ENCODE peak calls at places on chromosomes 4 and X, in seven cellular contexts. One of them, this sample, is unnamed.

GRCh38 chr4:145231906-145232700 is 51.7 kb upstream of the OTUD4 start:
- DNase-seq in naive thymus-derived CD4-positive, alpha-beta T cell: no peak
- DNase-seq in pancreas: no peak
- DNase-seq in GM23248: peak; percentile 79
- DNase-seq in A549: no peak
- DNase-seq in SK-N-SH: no peak
- DNase-seq in foreskin fibroblast: peak; percentile 47
- DNase-seq in this sample: no peak

GRCh38 chr4:40361338-40361737 is 26.2 kb downstream of the CHRNA9 start:
- DNase-seq in pancreas: no peak
- DNase-seq in GM23248: no peak
- DNase-seq in foreskin fibroblast: no peak
- DNase-seq in A549: no peak
- DNase-seq in naive thymus-derived CD4-positive, alpha-beta T cell: no peak
- DNase-seq in SK-N-SH: no peak
- DNase-seq in this sample: no peak

GRCh38 chr4:6189511-6189910 is 10.8 kb downstream of the JAKMIP1 start:
- DNase-seq in SK-N-SH: no peak
- DNase-seq in naive thymus-derived CD4-positive, alpha-beta T cell: no peak
- DNase-seq in A549: no peak
- DNase-seq in pancreas: no peak
- DNase-seq in GM23248: no peak
- DNase-seq in foreskin fibroblast: no peak
- DNase-seq in this sample: no peak

GRCh38 chrX:42778096-42778495 is at the start of gene PPP1R2C:
- DNase-seq in A549: no peak
- DNase-seq in pancreas: no peak
- DNase-seq in SK-N-SH: no peak
- DNase-seq in GM23248: no peak
- DNase-seq in naive thymus-derived CD4-positive, alpha-beta T cell: peak; percentile 58
- DNase-seq in foreskin fibroblast: no peak
- DNase-seq in this sample: no peak

GRCh38 chrX:1283750-1284149 is 15.1 kb downstream of the CSF2RA start:
- DNase-seq in foreskin fibroblast: no peak
- DNase-seq in SK-N-SH: no peak
- DNase-seq in A549: no peak
- DNase-seq in pancreas: no peak
- DNase-seq in naive thymus-derived CD4-positive, alpha-beta T cell: no peak
- DNase-seq in GM23248: no peak
- DNase-seq in this sample: no peak

GRCh38 chr4:173529505-173530325 is at the start of gene HAND2:
- DNase-seq in pancreas: no peak
- DNase-seq in SK-N-SH: peak; percentile 91
- DNase-seq in A549: peak; percentile 52
- DNase-seq in foreskin fibroblast: peak; percentile 81
- DNase-seq in naive thymus-derived CD4-positive, alpha-beta T cell: no peak
- DNase-seq in GM23248: peak; percentile 97
- DNase-seq in this sample: peak; percentile 63

GRCh38 chrX:40864972-40865371 is 129.6 kb upstream of the MED14 start:
- DNase-seq in foreskin fibroblast: peak; percentile 74
- DNase-seq in GM23248: peak; percentile 79
- DNase-seq in naive thymus-derived CD4-positive, alpha-beta T cell: no peak
- DNase-seq in A549: no peak
- DNase-seq in pancreas: no peak
- DNase-seq in SK-N-SH: no peak
- DNase-seq in this sample: peak; percentile 83

GRCh38 chr4:53094040-53094439 is 231.9 kb downstream of the RASL11B start:
- DNase-seq in foreskin fibroblast: no peak
- DNase-seq in A549: no peak
- DNase-seq in pancreas: no peak
- DNase-seq in naive thymus-derived CD4-positive, alpha-beta T cell: no peak
- DNase-seq in SK-N-SH: no peak
- DNase-seq in GM23248: no peak
- DNase-seq in this sample: no peak

GRCh38 chrX:120560405-120560841 is 339 bp downstream of the CUL4B start:
- DNase-seq in pancreas: peak; percentile 36
- DNase-seq in GM23248: peak; percentile 67
- DNase-seq in foreskin fibroblast: no peak
- DNase-seq in A549: no peak
- DNase-seq in SK-N-SH: no peak
- DNase-seq in naive thymus-derived CD4-positive, alpha-beta T cell: no peak
- DNase-seq in this sample: peak; percentile 44

GRCh38 chr4:184648220-184649025 is 824 bp downstream of the CASP3 start:
- DNase-seq in naive thymus-derived CD4-positive, alpha-beta T cell: peak; percentile 36
- DNase-seq in GM23248: peak; percentile 80
- DNase-seq in pancreas: peak; percentile 72
- DNase-seq in A549: peak; percentile 21
- DNase-seq in foreskin fibroblast: no peak
- DNase-seq in SK-N-SH: peak; percentile 62
- DNase-seq in this sample: peak; percentile 47

GRCh38 chrX:67673741-67674274 is 130.0 kb downstream of the AR start:
- DNase-seq in A549: no peak
- DNase-seq in naive thymus-derived CD4-positive, alpha-beta T cell: no peak
- DNase-seq in SK-N-SH: no peak
- DNase-seq in foreskin fibroblast: no peak
- DNase-seq in GM23248: no peak
- DNase-seq in pancreas: no peak
- DNase-seq in this sample: no peak

GRCh38 chrX:729583-730409 is 99.2 kb downstream of the SHOX start:
- DNase-seq in naive thymus-derived CD4-positive, alpha-beta T cell: peak; percentile 3
- DNase-seq in SK-N-SH: no peak
- DNase-seq in pancreas: no peak
- DNase-seq in GM23248: no peak
- DNase-seq in foreskin fibroblast: no peak
- DNase-seq in A549: no peak
- DNase-seq in this sample: no peak

GRCh38 chr4:186688150-186688943 is 35.3 kb downstream of the FAT1 start:
- DNase-seq in pancreas: no peak
- DNase-seq in naive thymus-derived CD4-positive, alpha-beta T cell: no peak
- DNase-seq in A549: no peak
- DNase-seq in GM23248: no peak
- DNase-seq in SK-N-SH: no peak
- DNase-seq in foreskin fibroblast: no peak
- DNase-seq in this sample: no peak

GRCh38 chr4:76548704-76549103 is 113.7 kb downstream of the SHROOM3 start:
- DNase-seq in A549: no peak
- DNase-seq in GM23248: no peak
- DNase-seq in SK-N-SH: no peak
- DNase-seq in foreskin fibroblast: no peak
- DNase-seq in naive thymus-derived CD4-positive, alpha-beta T cell: no peak
- DNase-seq in pancreas: no peak
- DNase-seq in this sample: no peak

GRCh38 chr4:144709793-144710525 is 64.0 kb downstream of the HHIP start:
- DNase-seq in naive thymus-derived CD4-positive, alpha-beta T cell: no peak
- DNase-seq in foreskin fibroblast: peak; percentile 68
- DNase-seq in A549: peak; percentile 44
- DNase-seq in GM23248: peak; percentile 91
- DNase-seq in SK-N-SH: no peak
- DNase-seq in pancreas: no peak
- DNase-seq in this sample: peak; percentile 25

GRCh38 chr4:93394488-93395185 is 433.9 kb upstream of the ATOH1 start:
- DNase-seq in naive thymus-derived CD4-positive, alpha-beta T cell: no peak
- DNase-seq in GM23248: peak; percentile 40
- DNase-seq in SK-N-SH: no peak
- DNase-seq in A549: no peak
- DNase-seq in foreskin fibroblast: peak; percentile 56
- DNase-seq in pancreas: no peak
- DNase-seq in this sample: no peak

GRCh38 chr4:2593003-2593402 is 56.6 kb downstream of the FAM193A start:
- DNase-seq in SK-N-SH: no peak
- DNase-seq in A549: no peak
- DNase-seq in naive thymus-derived CD4-positive, alpha-beta T cell: no peak
- DNase-seq in pancreas: no peak
- DNase-seq in foreskin fibroblast: no peak
- DNase-seq in GM23248: no peak
- DNase-seq in this sample: no peak

GRCh38 chr4:48194986-48195773 is 61.1 kb upstream of the TXK start:
- DNase-seq in foreskin fibroblast: peak; percentile 88
- DNase-seq in GM23248: no peak
- DNase-seq in pancreas: no peak
- DNase-seq in SK-N-SH: peak; percentile 9
- DNase-seq in naive thymus-derived CD4-positive, alpha-beta T cell: no peak
- DNase-seq in A549: no peak
- DNase-seq in this sample: no peak

GRCh38 chr4:110735691-110736090 is 112.8 kb upstream of the PITX2 start:
- DNase-seq in foreskin fibroblast: no peak
- DNase-seq in pancreas: no peak
- DNase-seq in naive thymus-derived CD4-positive, alpha-beta T cell: no peak
- DNase-seq in GM23248: peak; percentile 20
- DNase-seq in A549: no peak
- DNase-seq in SK-N-SH: no peak
- DNase-seq in this sample: no peak

GRCh38 chrX:57918750-57919436 is 8.6 kb upstream of the ZXDA start:
- DNase-seq in SK-N-SH: peak; percentile 11
- DNase-seq in pancreas: peak; percentile 21
- DNase-seq in GM23248: peak; percentile 55
- DNase-seq in A549: peak; percentile 50
- DNase-seq in naive thymus-derived CD4-positive, alpha-beta T cell: peak; percentile 29
- DNase-seq in foreskin fibroblast: peak; percentile 14
- DNase-seq in this sample: peak; percentile 24

GRCh38 chrX:110450050-110450449 is 91.4 kb downstream of the RTL9 start:
- DNase-seq in pancreas: peak; percentile 72
- DNase-seq in foreskin fibroblast: peak; percentile 36
- DNase-seq in naive thymus-derived CD4-positive, alpha-beta T cell: peak; percentile 50
- DNase-seq in GM23248: peak; percentile 70
- DNase-seq in SK-N-SH: peak; percentile 77
- DNase-seq in A549: peak; percentile 55
- DNase-seq in this sample: peak; percentile 44

GRCh38 chr4:14234330-14234729 is 606.8 kb upstream of the BOD1L1 start:
- DNase-seq in foreskin fibroblast: no peak
- DNase-seq in GM23248: no peak
- DNase-seq in naive thymus-derived CD4-positive, alpha-beta T cell: no peak
- DNase-seq in pancreas: no peak
- DNase-seq in SK-N-SH: no peak
- DNase-seq in A549: no peak
- DNase-seq in this sample: no peak

DNA sequence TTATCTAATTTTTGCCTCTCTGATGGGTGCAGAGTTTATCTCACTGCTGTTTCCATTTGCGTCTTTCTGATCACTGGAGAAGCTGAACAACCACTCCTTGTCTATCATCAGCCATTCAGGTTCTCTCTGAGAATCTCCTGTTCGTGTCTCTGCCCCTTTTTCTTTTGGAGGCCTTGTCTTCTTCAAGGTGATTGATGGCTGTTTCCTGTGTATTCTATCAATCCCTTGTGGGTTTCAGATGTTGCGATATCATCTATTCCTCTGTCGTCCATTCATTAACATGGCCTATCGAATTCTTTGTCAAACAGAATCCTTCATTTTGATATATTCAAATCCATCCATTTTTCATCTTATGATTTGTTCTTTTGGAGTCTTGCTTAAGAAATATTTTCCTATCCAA is 100.3 kb downstream of the FAM53A start:
- DNase-seq in naive thymus-derived CD4-positive, alpha-beta T cell: no peak
- DNase-seq in pancreas: no peak
- DNase-seq in foreskin fibroblast: no peak
- DNase-seq in GM23248: no peak
- DNase-seq in A549: no peak
- DNase-seq in SK-N-SH: no peak
- DNase-seq in this sample: no peak
- H3K4me3 ChIP-seq in naive thymus-derived CD4-positive, alpha-beta T cell: no peak overlapping the region
- H3K4me3 ChIP-seq in pancreas: no peak overlapping the region
- H3K4me3 ChIP-seq in foreskin fibroblast: no peak overlapping the region
- H3K4me3 ChIP-seq in GM23248: no peak overlapping the region
- H3K4me3 ChIP-seq in A549: no peak overlapping the region
- H3K4me3 ChIP-seq in SK-N-SH: no peak overlapping the region
- H3K4me3 ChIP-seq in this sample: no peak overlapping the region

GRCh38 chrX:30887288-30887687 is 1.8 kb downstream of the TAB3 start:
- DNase-seq in GM23248: no peak
- DNase-seq in foreskin fibroblast: no peak
- DNase-seq in A549: no peak
- DNase-seq in naive thymus-derived CD4-positive, alpha-beta T cell: no peak
- DNase-seq in pancreas: no peak
- DNase-seq in SK-N-SH: no peak
- DNase-seq in this sample: no peak
- H3K4me3 ChIP-seq in GM23248: peak overlapping the region; percentile 90
- H3K4me3 ChIP-seq in foreskin fibroblast: no peak overlapping the region
- H3K4me3 ChIP-seq in A549: no peak overlapping the region
- H3K4me3 ChIP-seq in naive thymus-derived CD4-positive, alpha-beta T cell: no peak overlapping the region
- H3K4me3 ChIP-seq in pancreas: no peak overlapping the region
- H3K4me3 ChIP-seq in SK-N-SH: no peak overlapping the region
- H3K4me3 ChIP-seq in this sample: no peak overlapping the region

GRCh38 chrX:128805236-128805635 is 718.1 kb downstream of the SMARCA1 start:
- DNase-seq in SK-N-SH: no peak
- DNase-seq in GM23248: no peak
- DNase-seq in A549: no peak
- DNase-seq in pancreas: no peak
- DNase-seq in naive thymus-derived CD4-positive, alpha-beta T cell: no peak
- DNase-seq in foreskin fibroblast: no peak
- DNase-seq in this sample: no peak
- H3K4me3 ChIP-seq in SK-N-SH: no peak overlapping the region
- H3K4me3 ChIP-seq in GM23248: no peak overlapping the region
- H3K4me3 ChIP-seq in A549: no peak overlapping the region
- H3K4me3 ChIP-seq in pancreas: no peak overlapping the region
- H3K4me3 ChIP-seq in naive thymus-derived CD4-positive, alpha-beta T cell: no peak overlapping the region
- H3K4me3 ChIP-seq in foreskin fibroblast: no peak overlapping the region
- H3K4me3 ChIP-seq in this sample: no peak overlapping the region

GRCh38 chr4:41647368-41647767 is 101.2 kb downstream of the PHOX2B start:
- DNase-seq in A549: no peak
- DNase-seq in foreskin fibroblast: no peak
- DNase-seq in naive thymus-derived CD4-positive, alpha-beta T cell: no peak
- DNase-seq in SK-N-SH: no peak
- DNase-seq in pancreas: no peak
- DNase-seq in GM23248: no peak
- DNase-seq in this sample: no peak

GRCh38 chr4:41646862-41647261 is 101.7 kb downstream of the PHOX2B start:
- DNase-seq in GM23248: peak; percentile 13
- DNase-seq in A549: no peak
- DNase-seq in naive thymus-derived CD4-positive, alpha-beta T cell: no peak
- DNase-seq in foreskin fibroblast: no peak
- DNase-seq in SK-N-SH: no peak
- DNase-seq in pancreas: no peak
- DNase-seq in this sample: no peak

GRCh38 chr4:41645716-41646115 is 102.8 kb downstream of the PHOX2B start:
- DNase-seq in naive thymus-derived CD4-positive, alpha-beta T cell: no peak
- DNase-seq in foreskin fibroblast: no peak
- DNase-seq in SK-N-SH: no peak
- DNase-seq in GM23248: no peak
- DNase-seq in A549: no peak
- DNase-seq in pancreas: no peak
- DNase-seq in this sample: no peak

GRCh38 chr4:41644915-41645295 is 103.6 kb downstream of the PHOX2B start:
- DNase-seq in pancreas: no peak
- DNase-seq in naive thymus-derived CD4-positive, alpha-beta T cell: no peak
- DNase-seq in SK-N-SH: no peak
- DNase-seq in GM23248: no peak
- DNase-seq in A549: no peak
- DNase-seq in foreskin fibroblast: no peak
- DNase-seq in this sample: no peak

DNA sequence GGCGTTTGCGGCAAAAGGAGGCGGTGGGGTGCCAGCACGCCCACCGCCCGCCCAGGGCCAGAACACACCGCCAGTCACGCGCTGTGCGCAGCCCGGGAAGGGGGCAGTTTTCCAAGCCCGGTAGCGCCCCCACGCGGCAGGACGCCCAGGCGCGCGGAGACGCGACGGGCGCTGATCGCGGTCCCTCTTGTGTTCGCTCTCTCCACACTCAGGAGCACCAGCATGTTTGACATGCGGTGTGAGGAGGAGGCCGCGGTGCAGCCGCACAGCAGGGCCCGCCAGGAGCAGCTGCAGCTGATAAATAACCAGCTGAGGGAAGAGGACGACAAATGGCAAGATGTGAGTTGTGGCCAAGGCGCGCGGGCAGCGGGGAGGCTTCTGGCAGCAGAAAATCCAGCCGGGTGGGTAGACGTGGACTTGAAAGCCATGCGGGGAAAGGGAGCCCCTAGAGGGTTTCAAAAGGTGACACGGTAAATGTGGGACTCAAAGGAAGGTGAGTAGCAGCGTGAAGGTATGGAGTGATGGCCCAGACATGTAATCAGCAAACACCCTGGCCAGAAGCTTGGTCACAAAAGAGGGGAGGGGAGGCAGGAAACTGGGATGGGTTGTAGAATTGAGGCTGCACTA is 104.1 kb downstream of the PHOX2B start:
- DNase-seq in foreskin fibroblast: peak; percentile 30
- DNase-seq in GM23248: peak; percentile 55
- DNase-seq in naive thymus-derived CD4-positive, alpha-beta T cell: no peak
- DNase-seq in pancreas: peak; percentile 36
- DNase-seq in A549: peak; percentile 31
- DNase-seq in SK-N-SH: peak; percentile 75
- DNase-seq in this sample: no peak
- H3K4me3 ChIP-seq in foreskin fibroblast: peak overlapping the region; percentile 32
- H3K4me3 ChIP-seq in GM23248: peak overlapping the region; percentile 51
- H3K4me3 ChIP-seq in naive thymus-derived CD4-positive, alpha-beta T cell: no peak overlapping the region
- H3K4me3 ChIP-seq in pancreas: no peak overlapping the region
- H3K4me3 ChIP-seq in A549: no peak overlapping the region
- H3K4me3 ChIP-seq in SK-N-SH: peak overlapping the region; percentile 46
- H3K4me3 ChIP-seq in this sample: no peak overlapping the region